ENCODE peak calls at places on chromosomes 5 and 9, in seven cellular contexts. One of them, this sample, is unnamed.
A peak's percentile ranks its signal among the peaks of the same experiment; 100 is the strongest.

GRCh38 chr9:21030389-21031035 is 928 bp downstream of the HACD4 start:
- DNase-seq in NCI-H69: peak; percentile 35
- DNase-seq in stromal cell of bone marrow: peak; percentile 43
- DNase-seq in psoas muscle: no peak
- DNase-seq in naive thymus-derived CD8-positive, alpha-beta T cell: peak; percentile 37
- DNase-seq in cardiac fibroblast: peak; percentile 56
- DNase-seq in bronchial epithelial cell: peak; percentile 76
- DNase-seq in this sample: peak; percentile 24

GRCh38 chr5:172002310-172002709 is 4.1 kb downstream of the FBXW11 start:
- DNase-seq in stromal cell of bone marrow: no peak
- DNase-seq in NCI-H69: peak; percentile 67
- DNase-seq in cardiac fibroblast: peak; percentile 31
- DNase-seq in bronchial epithelial cell: peak; percentile 49
- DNase-seq in naive thymus-derived CD8-positive, alpha-beta T cell: peak; percentile 18
- DNase-seq in psoas muscle: no peak
- DNase-seq in this sample: no peak

GRCh38 chr5:160315968-160316367 is 3.6 kb upstream of the CCNJL start:
- DNase-seq in stromal cell of bone marrow: no peak
- DNase-seq in psoas muscle: no peak
- DNase-seq in NCI-H69: peak; percentile 92
- DNase-seq in naive thymus-derived CD8-positive, alpha-beta T cell: no peak
- DNase-seq in bronchial epithelial cell: peak; percentile 95
- DNase-seq in cardiac fibroblast: peak; percentile 66
- DNase-seq in this sample: no peak

GRCh38 chr5:58156354-58156753 is 303.5 kb downstream of the PLK2 start:
- DNase-seq in bronchial epithelial cell: no peak
- DNase-seq in NCI-H69: peak; percentile 40
- DNase-seq in cardiac fibroblast: peak; percentile 70
- DNase-seq in stromal cell of bone marrow: peak; percentile 10
- DNase-seq in naive thymus-derived CD8-positive, alpha-beta T cell: no peak
- DNase-seq in psoas muscle: no peak
- DNase-seq in this sample: no peak

GRCh38 chr9:94675008-94675841 is 35.9 kb upstream of the FBP1 start:
- DNase-seq in naive thymus-derived CD8-positive, alpha-beta T cell: no peak
- DNase-seq in NCI-H69: no peak
- DNase-seq in bronchial epithelial cell: peak; percentile 15
- DNase-seq in stromal cell of bone marrow: peak; percentile 39
- DNase-seq in psoas muscle: no peak
- DNase-seq in cardiac fibroblast: peak; percentile 36
- DNase-seq in this sample: no peak

GRCh38 chr9:114228034-114228808 is 72.9 kb downstream of the COL27A1 start:
- DNase-seq in stromal cell of bone marrow: no peak
- DNase-seq in cardiac fibroblast: no peak
- DNase-seq in NCI-H69: no peak
- DNase-seq in naive thymus-derived CD8-positive, alpha-beta T cell: no peak
- DNase-seq in bronchial epithelial cell: no peak
- DNase-seq in psoas muscle: no peak
- DNase-seq in this sample: no peak

GRCh38 chr9:76996700-76997099 is 22.8 kb upstream of the FOXB2 start:
- DNase-seq in NCI-H69: peak; percentile 42
- DNase-seq in psoas muscle: peak; percentile 51
- DNase-seq in bronchial epithelial cell: no peak
- DNase-seq in stromal cell of bone marrow: no peak
- DNase-seq in cardiac fibroblast: peak; percentile 61
- DNase-seq in naive thymus-derived CD8-positive, alpha-beta T cell: no peak
- DNase-seq in this sample: no peak

GRCh38 chr5:177140312-177140711 is 6.7 kb downstream of the NSD1 start:
- DNase-seq in stromal cell of bone marrow: no peak
- DNase-seq in cardiac fibroblast: no peak
- DNase-seq in naive thymus-derived CD8-positive, alpha-beta T cell: no peak
- DNase-seq in NCI-H69: no peak
- DNase-seq in psoas muscle: no peak
- DNase-seq in bronchial epithelial cell: no peak
- DNase-seq in this sample: no peak

GRCh38 chr9:18184034-18184800 is 289.7 kb upstream of the ADAMTSL1 start:
- DNase-seq in cardiac fibroblast: peak; percentile 2
- DNase-seq in NCI-H69: no peak
- DNase-seq in naive thymus-derived CD8-positive, alpha-beta T cell: no peak
- DNase-seq in psoas muscle: no peak
- DNase-seq in stromal cell of bone marrow: no peak
- DNase-seq in bronchial epithelial cell: no peak
- DNase-seq in this sample: no peak

GRCh38 chr5:43203373-43203772 is 11.3 kb downstream of the NIM1K start:
- DNase-seq in naive thymus-derived CD8-positive, alpha-beta T cell: no peak
- DNase-seq in stromal cell of bone marrow: peak; percentile 69
- DNase-seq in bronchial epithelial cell: no peak
- DNase-seq in psoas muscle: no peak
- DNase-seq in cardiac fibroblast: peak; percentile 11
- DNase-seq in NCI-H69: no peak
- DNase-seq in this sample: no peak

GRCh38 chr5:157718529-157718928 is 12.7 kb upstream of the THG1L start:
- DNase-seq in naive thymus-derived CD8-positive, alpha-beta T cell: peak; percentile 23
- DNase-seq in bronchial epithelial cell: peak; percentile 51
- DNase-seq in stromal cell of bone marrow: peak; percentile 63
- DNase-seq in NCI-H69: peak; percentile 41
- DNase-seq in cardiac fibroblast: peak; percentile 83
- DNase-seq in psoas muscle: no peak
- DNase-seq in this sample: no peak

GRCh38 chr5:154355141-154355611 is 90.6 kb upstream of the SAP30L start:
- DNase-seq in naive thymus-derived CD8-positive, alpha-beta T cell: no peak
- DNase-seq in psoas muscle: peak; percentile 69
- DNase-seq in bronchial epithelial cell: no peak
- DNase-seq in cardiac fibroblast: no peak
- DNase-seq in stromal cell of bone marrow: no peak
- DNase-seq in NCI-H69: peak; percentile 19
- DNase-seq in this sample: no peak

GRCh38 chr5:127839496-127840197 is 136.5 kb downstream of the CCDC192 start:
- DNase-seq in cardiac fibroblast: peak; percentile 56
- DNase-seq in naive thymus-derived CD8-positive, alpha-beta T cell: no peak
- DNase-seq in NCI-H69: no peak
- DNase-seq in bronchial epithelial cell: no peak
- DNase-seq in stromal cell of bone marrow: no peak
- DNase-seq in psoas muscle: no peak
- DNase-seq in this sample: no peak

GRCh38 chr9:93257808-93258331 is 73.9 kb downstream of the WNK2 start:
- DNase-seq in psoas muscle: no peak
- DNase-seq in bronchial epithelial cell: peak; percentile 39
- DNase-seq in cardiac fibroblast: no peak
- DNase-seq in naive thymus-derived CD8-positive, alpha-beta T cell: no peak
- DNase-seq in stromal cell of bone marrow: no peak
- DNase-seq in NCI-H69: no peak
- DNase-seq in this sample: no peak

GRCh38 chr5:115557667-115558387 is 13.3 kb upstream of the FEM1C start:
- DNase-seq in psoas muscle: no peak
- DNase-seq in naive thymus-derived CD8-positive, alpha-beta T cell: no peak
- DNase-seq in NCI-H69: peak; percentile 65
- DNase-seq in bronchial epithelial cell: peak; percentile 44
- DNase-seq in cardiac fibroblast: peak; percentile 68
- DNase-seq in stromal cell of bone marrow: no peak
- DNase-seq in this sample: no peak

GRCh38 chr5:59835782-59836181 is 57.7 kb downstream of the PDE4D start:
- DNase-seq in NCI-H69: no peak
- DNase-seq in bronchial epithelial cell: no peak
- DNase-seq in naive thymus-derived CD8-positive, alpha-beta T cell: no peak
- DNase-seq in stromal cell of bone marrow: no peak
- DNase-seq in cardiac fibroblast: no peak
- DNase-seq in psoas muscle: no peak
- DNase-seq in this sample: no peak

GRCh38 chr5:78537821-78538220 is 110.8 kb downstream of the LHFPL2 start:
- DNase-seq in NCI-H69: peak; percentile 62
- DNase-seq in stromal cell of bone marrow: no peak
- DNase-seq in naive thymus-derived CD8-positive, alpha-beta T cell: no peak
- DNase-seq in psoas muscle: no peak
- DNase-seq in cardiac fibroblast: peak; percentile 72
- DNase-seq in bronchial epithelial cell: peak; percentile 91
- DNase-seq in this sample: no peak

This sample was measured in CD8-positive, alpha-beta memory T cell.